ENCODE peak calls at places on chromosomes 16 and 17, in eight cellular contexts. J, P, T, A, G, N, M and O are unnamed samples.

GRCh38 chr16:81493755-81494433 is 49.3 kb downstream of the CMIP start:
- DNase-seq in J (peak), P (no peak), T (peak), A (no peak), G (peak), N (peak), M (no peak), O (no peak)

GRCh38 chr16:64196444-64196843 is 925.4 kb downstream of the CDH11 start:
- DNase-seq in J (no peak), P (no peak), T (no peak), A (no peak), G (peak), N (no peak), M (no peak), O (no peak)

GRCh38 chr17:57507828-57508227 is 237.3 kb downstream of the CCDC182 start:
- DNase-seq in J (no peak), P (no peak), T (no peak), A (no peak), G (no peak), N (no peak), M (no peak), O (no peak)

GRCh38 chr16:82793550-82794244 is 166.9 kb downstream of the CDH13 start:
- DNase-seq in J (no peak), P (no peak), T (peak), A (no peak), G (no peak), N (no peak), M (no peak), O (no peak)

GRCh38 chr16:81550412-81550768 is 105.8 kb downstream of the CMIP start:
- DNase-seq in J (no peak), P (no peak), T (no peak), A (no peak), G (no peak), N (no peak), M (no peak), O (no peak)

GRCh38 chr17:80995131-80995530 is 3.5 kb downstream of the CHMP6 start:
- DNase-seq in J (no peak), P (no peak), T (no peak), A (no peak), G (no peak), N (no peak), M (no peak), O (no peak)

GRCh38 chr16:84194470-84195200 is 3.7 kb downstream of the ADAD2 start:
- DNase-seq in J (no peak), P (no peak), T (no peak), A (no peak), G (no peak), N (no peak), M (no peak), O (no peak)

GRCh38 chr17:40035162-40035559 is 19.0 kb downstream of the MED24 start:
- DNase-seq in J (no peak), P (no peak), T (peak), A (no peak), G (peak), N (no peak), M (no peak), O (no peak)

GRCh38 chr16:19393226-19394074 is 24.2 kb upstream of the TMC5 start:
- DNase-seq in J (no peak), P (no peak), T (no peak), A (no peak), G (peak), N (no peak), M (no peak), O (no peak)

GRCh38 chr16:25014500-25015147 is 545 bp downstream of the ARHGAP17 start:
- DNase-seq in J (peak), P (peak), T (peak), A (peak), G (peak), N (no peak), M (peak), O (peak)

GRCh38 chr17:39199986-39200879 is at the start of gene RPL19:
- DNase-seq in J (peak), P (peak), T (peak), A (peak), G (peak), N (peak), M (peak), O (peak)

GRCh38 chr16:75087040-75087979 is 29.3 kb downstream of the LDHD start:
- DNase-seq in J (no peak), P (peak), T (no peak), A (peak), G (peak), N (no peak), M (peak), O (no peak)

GRCh38 chr17:4751925-4752324 is 12.2 kb upstream of the CXCL16 start:
- DNase-seq in J (no peak), P (no peak), T (no peak), A (no peak), G (no peak), N (no peak), M (no peak), O (no peak)

GRCh38 chr17:48543854-48544355 is 1.0 kb downstream of the HOXB2 start:
- DNase-seq in J (no peak), P (peak), T (no peak), A (no peak), G (no peak), N (no peak), M (no peak), O (no peak)

GRCh38 chr16:88461291-88462269 is 8.5 kb downstream of the ZFPM1 start:
- DNase-seq in J (no peak), P (no peak), T (peak), A (no peak), G (no peak), N (no peak), M (no peak), O (no peak)

GRCh38 chr17:76567634-76568432 is 17.8 kb downstream of the ST6GALNAC2 start:
- DNase-seq in J (no peak), P (no peak), T (peak), A (no peak), G (no peak), N (no peak), M (peak), O (no peak)

GRCh38 chr17:78723001-78723796 is 58.9 kb downstream of the CYTH1 start:
- DNase-seq in J (no peak), P (peak), T (no peak), A (peak), G (peak), N (no peak), M (no peak), O (peak)

GRCh38 chr16:31409433-31409832 is 16.3 kb downstream of the ITGAD start:
- DNase-seq in J (no peak), P (no peak), T (no peak), A (no peak), G (peak), N (no peak), M (no peak), O (no peak)

DNA sequence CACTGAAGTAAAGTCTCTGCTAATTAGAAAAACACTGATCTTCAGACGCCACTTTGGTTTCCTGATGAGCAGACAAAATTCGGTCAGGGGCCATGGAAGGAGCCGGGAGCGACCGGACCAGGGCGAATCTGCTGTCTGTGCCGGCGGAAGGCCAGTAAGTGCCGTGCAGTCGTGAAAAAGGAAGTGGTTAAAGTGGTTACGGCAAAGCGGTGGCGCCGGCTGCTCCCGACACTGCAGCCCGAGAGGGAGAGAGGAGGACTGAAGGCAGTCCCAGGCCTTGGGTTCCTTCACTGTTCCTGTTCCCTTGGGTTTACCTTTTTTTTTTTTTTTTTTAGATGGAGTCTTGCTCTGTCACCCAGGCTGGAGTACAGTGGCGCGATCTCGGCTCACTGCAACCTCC is 17.3 kb upstream of the HEXD start:
- DNase-seq in J (no peak), P (peak), T (no peak), A (no peak), G (no peak), N (peak), M (no peak), O (peak)
- H3K27ac ChIP-seq in J (peak), P (peak), T (no peak), A (peak), G (no peak), N (no peak), M (no peak), O (no peak)

DNA sequence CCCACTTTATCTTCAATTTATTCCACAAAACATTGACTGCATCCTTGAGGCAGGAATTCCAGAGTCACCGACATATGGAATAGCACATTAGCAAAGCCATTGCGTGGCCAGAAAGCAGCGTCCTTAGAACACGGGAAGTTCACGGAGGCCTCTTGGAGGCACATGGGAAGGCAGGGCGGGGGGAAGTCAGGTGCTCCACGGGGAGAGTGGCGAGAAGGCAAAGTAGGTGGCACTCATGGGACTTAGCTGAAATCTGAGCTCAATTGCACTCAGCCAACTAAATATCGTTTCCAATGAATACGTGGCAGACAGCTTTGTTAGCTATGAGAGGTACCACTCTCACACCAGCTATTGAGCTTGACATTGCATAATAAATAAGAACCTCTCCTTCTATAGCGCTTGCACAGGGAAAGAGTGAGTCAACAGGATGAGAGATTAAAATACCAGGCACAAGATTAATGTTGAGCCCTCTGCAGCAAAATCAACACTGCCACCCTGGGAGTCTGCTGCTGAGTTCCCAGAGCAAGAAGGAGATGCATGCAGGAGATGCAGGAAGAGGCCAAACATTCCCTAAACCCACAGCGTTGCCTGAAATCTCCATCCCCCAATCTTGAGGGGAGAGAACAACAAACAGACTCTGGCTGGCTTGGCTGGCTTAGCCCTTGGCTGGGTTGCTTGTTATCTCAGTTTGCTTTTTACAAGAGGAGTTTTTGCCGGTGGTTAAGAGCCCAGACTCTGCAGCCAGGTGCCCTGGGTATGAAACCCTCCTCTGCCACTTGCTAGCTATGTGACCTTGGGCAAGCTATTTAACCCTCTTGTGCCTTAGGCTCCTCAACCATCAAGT is 28.8 kb downstream of the ABCC12 start:
- DNase-seq in J (peak), P (no peak), T (peak), A (no peak), G (peak), N (no peak), M (peak), O (no peak)
- H3K27ac ChIP-seq in J (peak), P (peak), T (peak), A (peak), G (peak), N (no peak), M (peak), O (peak)

GRCh38 chr17:46170609-46171432 is 22.4 kb downstream of the KANSL1 start:
- DNase-seq in J (no peak), P (no peak), T (no peak), A (no peak), G (no peak), N (no peak), M (no peak), O (no peak)
- H3K27ac ChIP-seq in J (no peak), P (no peak), T (no peak), A (peak), G (no peak), N (no peak), M (peak), O (no peak)

GRCh38 chr16:20678242-20678641 is 19.2 kb downstream of the ACSM1 start:
- DNase-seq in J (no peak), P (no peak), T (no peak), A (no peak), G (no peak), N (no peak), M (no peak), O (no peak)

GRCh38 chr16:20674684-20675487 is 22.6 kb downstream of the ACSM1 start:
- DNase-seq in J (no peak), P (no peak), T (peak), A (no peak), G (no peak), N (no peak), M (no peak), O (no peak)

GRCh38 chr16:20675488-20676267 is 21.8 kb downstream of the ACSM1 start:
- DNase-seq in J (peak), P (no peak), T (peak), A (peak), G (peak), N (no peak), M (no peak), O (no peak)

GRCh38 chr16:20676268-20676828 is 21.1 kb downstream of the ACSM1 start:
- DNase-seq in J (no peak), P (no peak), T (peak), A (peak), G (no peak), N (no peak), M (no peak), O (no peak)

GRCh38 chr16:20676867-20677266 is 20.6 kb downstream of the ACSM1 start:
- DNase-seq in J (no peak), P (no peak), T (no peak), A (no peak), G (no peak), N (no peak), M (no peak), O (no peak)
- H3K27ac ChIP-seq in J (no peak), P (no peak), T (no peak), A (no peak), G (no peak), N (no peak), M (no peak), O (no peak)

DNA sequence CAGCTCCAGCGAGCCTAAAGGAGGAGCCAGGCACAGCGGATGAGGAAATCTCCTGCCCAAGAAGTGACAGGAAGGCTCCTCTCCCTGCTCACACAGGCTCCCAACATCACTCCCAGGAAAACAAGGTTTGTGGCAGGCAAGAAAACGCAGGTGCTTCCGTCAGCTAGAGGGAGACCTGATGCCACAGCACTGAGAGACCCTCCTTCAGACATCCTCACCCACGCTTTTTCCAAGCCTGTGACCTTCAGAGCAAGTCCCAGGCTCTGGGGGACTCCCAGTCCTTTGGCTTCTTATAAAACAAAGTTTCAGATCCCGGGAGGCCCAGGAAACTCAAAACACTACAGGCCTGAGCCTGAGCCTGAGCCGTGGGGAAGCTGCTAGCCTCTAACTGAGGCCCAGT is 89.6 kb downstream of the ZNF423 start:
- DNase-seq in J (no peak), P (no peak), T (no peak), A (no peak), G (no peak), N (no peak), M (no peak), O (no peak)
- H3K27ac ChIP-seq in J (no peak), P (no peak), T (no peak), A (no peak), G (no peak), N (no peak), M (no peak), O (no peak)

GRCh38 chr17:61683466-61683865 is 92.4 kb upstream of the NACA2 start:
- DNase-seq in J (no peak), P (no peak), T (no peak), A (no peak), G (no peak), N (no peak), M (no peak), O (no peak)
- H3K27ac ChIP-seq in J (no peak), P (no peak), T (no peak), A (no peak), G (no peak), N (no peak), M (no peak), O (no peak)

GRCh38 chr16:2229602-2230250 is 6.3 kb downstream of the E4F1 start:
- DNase-seq in J (no peak), P (no peak), T (no peak), A (no peak), G (no peak), N (no peak), M (no peak), O (no peak)
- H3K27ac ChIP-seq in J (peak), P (no peak), T (no peak), A (no peak), G (no peak), N (no peak), M (no peak), O (no peak)

GRCh38 chr17:10062757-10063385 is 135.5 kb downstream of the GAS7 start:
- DNase-seq in J (no peak), P (no peak), T (no peak), A (no peak), G (no peak), N (no peak), M (no peak), O (no peak)

GRCh38 chr17:10058924-10059683 is 139.3 kb downstream of the GAS7 start:
- DNase-seq in J (no peak), P (no peak), T (no peak), A (no peak), G (no peak), N (no peak), M (no peak), O (no peak)

GRCh38 chr17:10060526-10060925 is 137.9 kb downstream of the GAS7 start:
- DNase-seq in J (no peak), P (no peak), T (no peak), A (no peak), G (no peak), N (no peak), M (no peak), O (no peak)

GRCh38 chr17:10061131-10061581 is 137.2 kb downstream of the GAS7 start:
- DNase-seq in J (no peak), P (no peak), T (no peak), A (no peak), G (peak), N (no peak), M (no peak), O (no peak)

GRCh38 chr17:10059684-10060211 is 138.7 kb downstream of the GAS7 start:
- DNase-seq in J (no peak), P (peak), T (no peak), A (peak), G (peak), N (no peak), M (no peak), O (no peak)
- H3K27ac ChIP-seq in J (no peak), P (no peak), T (no peak), A (peak), G (no peak), N (no peak), M (no peak), O (peak)

DNA sequence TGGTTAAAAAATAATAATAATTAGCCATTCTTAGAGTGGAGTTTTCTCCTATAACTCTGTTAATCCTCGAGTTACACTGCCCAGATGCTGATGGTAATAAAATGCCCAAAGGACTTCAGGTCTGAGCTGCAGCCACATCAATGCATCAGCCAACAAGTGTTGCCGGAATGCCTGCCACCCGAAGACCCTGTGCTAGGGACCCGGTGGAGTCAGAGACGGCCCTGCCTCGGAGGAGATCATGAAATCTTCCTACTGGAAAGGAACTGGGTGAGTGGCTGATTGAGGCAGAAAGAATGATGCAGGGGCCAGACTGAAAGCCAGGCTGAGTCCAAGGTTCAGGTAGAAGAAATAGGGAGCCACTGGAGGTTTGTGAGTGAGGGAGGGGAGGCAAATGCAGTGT is 100.2 kb downstream of the ZNF423 start:
- DNase-seq in J (no peak), P (no peak), T (no peak), A (no peak), G (no peak), N (no peak), M (no peak), O (no peak)
- H3K27ac ChIP-seq in J (no peak), P (peak), T (no peak), A (peak), G (no peak), N (no peak), M (peak), O (no peak)

GRCh38 chr17:16378631-16379282 is 2.1 kb upstream of the UBB start:
- DNase-seq in J (peak), P (no peak), T (peak), A (no peak), G (peak), N (no peak), M (no peak), O (no peak)

GRCh38 chr17:16374539-16374938 is 6.4 kb upstream of the UBB start:
- DNase-seq in J (no peak), P (no peak), T (no peak), A (no peak), G (no peak), N (no peak), M (no peak), O (no peak)

GRCh38 chr17:16379654-16380053 is 1.2 kb upstream of the UBB start:
- DNase-seq in J (no peak), P (no peak), T (peak), A (no peak), G (no peak), N (no peak), M (no peak), O (no peak)

GRCh38 chr17:16380640-16381495 is at the start of gene UBB:
- DNase-seq in J (peak), P (peak), T (peak), A (peak), G (peak), N (peak), M (peak), O (peak)

DNA sequence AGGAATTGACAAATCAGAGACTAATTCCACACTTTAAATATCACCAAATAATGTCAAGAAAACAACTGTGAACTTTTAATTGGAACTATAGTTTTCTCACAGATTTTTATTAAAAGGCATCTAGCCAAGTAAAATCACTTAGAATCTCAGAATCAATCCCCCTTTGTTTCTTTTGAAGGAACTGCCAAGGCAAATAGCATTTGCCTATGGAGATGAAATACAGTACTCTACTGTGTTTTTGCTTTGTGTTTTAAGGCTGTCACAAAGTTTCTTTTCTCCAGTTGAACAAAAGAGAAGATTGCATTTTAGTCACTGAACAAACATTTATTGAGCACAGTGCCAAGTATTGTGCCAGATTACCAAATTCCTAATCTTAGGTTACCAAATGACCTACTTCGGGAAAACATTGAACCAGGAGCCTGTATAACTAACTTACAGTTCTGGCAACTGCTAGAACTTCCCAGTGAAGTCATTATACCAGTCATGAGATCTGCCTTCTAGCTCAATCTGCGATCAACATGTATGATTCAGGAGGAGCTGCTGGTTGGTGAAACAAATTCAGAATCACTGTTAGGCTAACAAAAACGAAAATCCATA is 3.0 kb upstream of the UBB start:
- DNase-seq in J (no peak), P (no peak), T (peak), A (no peak), G (peak), N (no peak), M (no peak), O (no peak)
- H3K27ac ChIP-seq in J (no peak), P (no peak), T (peak), A (no peak), G (peak), N (no peak), M (peak), O (peak)